ENCODE peak calls at places on chromosomes 11 and 22, in ten cellular contexts. One of them, this sample, is unnamed.

GRCh38 chr11:11306855-11307254 is 46.2 kb downstream of the CSNK2A3 start:
- DNase-seq in HEK293T: no peak
- DNase-seq in GM10248: no peak
- DNase-seq in activated naive CD4-positive, alpha-beta T cell treated with anti-CD3 and anti-CD28 coated beads, Interleukin-2, amount 50 U/mL, for 72 hours: no peak
- DNase-seq in GM12865: no peak
- DNase-seq in PC-9: no peak
- DNase-seq in kidney: no peak
- DNase-seq in memory B cell: no peak
- DNase-seq in effector memory CD8-positive, alpha-beta T cell: no peak
- DNase-seq in hippocampal formation: no peak
- DNase-seq in this sample: no peak

GRCh38 chr11:59818572-59818971 is 8.0 kb upstream of the MRPL16 start:
- DNase-seq in HEK293T: no peak
- DNase-seq in GM10248: no peak
- DNase-seq in activated naive CD4-positive, alpha-beta T cell treated with anti-CD3 and anti-CD28 coated beads, Interleukin-2, amount 50 U/mL, for 72 hours: no peak
- DNase-seq in GM12865: peak
- DNase-seq in PC-9: no peak
- DNase-seq in kidney: no peak
- DNase-seq in memory B cell: no peak
- DNase-seq in effector memory CD8-positive, alpha-beta T cell: no peak
- DNase-seq in hippocampal formation: no peak
- DNase-seq in this sample: no peak

GRCh38 chr11:10655931-10656576 is 37.5 kb downstream of the IRAG1 start:
- DNase-seq in HEK293T: no peak
- DNase-seq in GM10248: no peak
- DNase-seq in activated naive CD4-positive, alpha-beta T cell treated with anti-CD3 and anti-CD28 coated beads, Interleukin-2, amount 50 U/mL, for 72 hours: no peak
- DNase-seq in GM12865: no peak
- DNase-seq in PC-9: no peak
- DNase-seq in kidney: no peak
- DNase-seq in memory B cell: no peak
- DNase-seq in effector memory CD8-positive, alpha-beta T cell: no peak
- DNase-seq in hippocampal formation: no peak
- DNase-seq in this sample: no peak

GRCh38 chr11:66861774-66862558 is 5.1 kb downstream of the LRFN4 start:
- DNase-seq in HEK293T: no peak
- DNase-seq in GM10248: no peak
- DNase-seq in activated naive CD4-positive, alpha-beta T cell treated with anti-CD3 and anti-CD28 coated beads, Interleukin-2, amount 50 U/mL, for 72 hours: no peak
- DNase-seq in GM12865: no peak
- DNase-seq in PC-9: no peak
- DNase-seq in kidney: peak
- DNase-seq in memory B cell: no peak
- DNase-seq in effector memory CD8-positive, alpha-beta T cell: no peak
- DNase-seq in hippocampal formation: no peak
- DNase-seq in this sample: no peak

GRCh38 chr11:3824714-3825472 is 15.9 kb downstream of the RHOG start:
- DNase-seq in HEK293T: peak
- DNase-seq in GM10248: peak
- DNase-seq in activated naive CD4-positive, alpha-beta T cell treated with anti-CD3 and anti-CD28 coated beads, Interleukin-2, amount 50 U/mL, for 72 hours: peak
- DNase-seq in GM12865: peak
- DNase-seq in PC-9: peak
- DNase-seq in kidney: no peak
- DNase-seq in memory B cell: peak
- DNase-seq in effector memory CD8-positive, alpha-beta T cell: peak
- DNase-seq in hippocampal formation: peak
- DNase-seq in this sample: no peak

GRCh38 chr11:129192150-129192549 is at the start of gene ARHGAP32:
- DNase-seq in HEK293T: no peak
- DNase-seq in GM10248: no peak
- DNase-seq in activated naive CD4-positive, alpha-beta T cell treated with anti-CD3 and anti-CD28 coated beads, Interleukin-2, amount 50 U/mL, for 72 hours: no peak
- DNase-seq in GM12865: no peak
- DNase-seq in PC-9: peak
- DNase-seq in kidney: no peak
- DNase-seq in memory B cell: no peak
- DNase-seq in effector memory CD8-positive, alpha-beta T cell: no peak
- DNase-seq in hippocampal formation: no peak
- DNase-seq in this sample: no peak

GRCh38 chr11:102438311-102439062 is 14.1 kb downstream of the TMEM123 start:
- DNase-seq in HEK293T: no peak
- DNase-seq in GM10248: no peak
- DNase-seq in activated naive CD4-positive, alpha-beta T cell treated with anti-CD3 and anti-CD28 coated beads, Interleukin-2, amount 50 U/mL, for 72 hours: no peak
- DNase-seq in GM12865: no peak
- DNase-seq in PC-9: no peak
- DNase-seq in kidney: no peak
- DNase-seq in memory B cell: no peak
- DNase-seq in effector memory CD8-positive, alpha-beta T cell: no peak
- DNase-seq in hippocampal formation: no peak
- DNase-seq in this sample: no peak

GRCh38 chr22:21937041-21937820 is 15.4 kb downstream of the PPM1F start:
- DNase-seq in HEK293T: no peak
- DNase-seq in GM10248: no peak
- DNase-seq in activated naive CD4-positive, alpha-beta T cell treated with anti-CD3 and anti-CD28 coated beads, Interleukin-2, amount 50 U/mL, for 72 hours: no peak
- DNase-seq in GM12865: no peak
- DNase-seq in PC-9: peak
- DNase-seq in kidney: no peak
- DNase-seq in memory B cell: no peak
- DNase-seq in effector memory CD8-positive, alpha-beta T cell: no peak
- DNase-seq in hippocampal formation: peak
- DNase-seq in this sample: no peak

GRCh38 chr11:108069947-108070346 is 51.4 kb upstream of the ACAT1 start:
- DNase-seq in HEK293T: no peak
- DNase-seq in GM10248: peak
- DNase-seq in activated naive CD4-positive, alpha-beta T cell treated with anti-CD3 and anti-CD28 coated beads, Interleukin-2, amount 50 U/mL, for 72 hours: no peak
- DNase-seq in GM12865: peak
- DNase-seq in PC-9: no peak
- DNase-seq in kidney: no peak
- DNase-seq in memory B cell: no peak
- DNase-seq in effector memory CD8-positive, alpha-beta T cell: no peak
- DNase-seq in hippocampal formation: no peak
- DNase-seq in this sample: no peak

GRCh38 chr11:7667460-7667859 is 5.8 kb downstream of the CYB5R2 start:
- DNase-seq in HEK293T: no peak
- DNase-seq in GM10248: no peak
- DNase-seq in activated naive CD4-positive, alpha-beta T cell treated with anti-CD3 and anti-CD28 coated beads, Interleukin-2, amount 50 U/mL, for 72 hours: no peak
- DNase-seq in GM12865: no peak
- DNase-seq in PC-9: no peak
- DNase-seq in kidney: no peak
- DNase-seq in memory B cell: no peak
- DNase-seq in effector memory CD8-positive, alpha-beta T cell: no peak
- DNase-seq in hippocampal formation: peak
- DNase-seq in this sample: no peak

GRCh38 chr11:74818283-74818946 is 69.8 kb downstream of the RNF169 start:
- DNase-seq in HEK293T: no peak
- DNase-seq in GM10248: no peak
- DNase-seq in activated naive CD4-positive, alpha-beta T cell treated with anti-CD3 and anti-CD28 coated beads, Interleukin-2, amount 50 U/mL, for 72 hours: no peak
- DNase-seq in GM12865: no peak
- DNase-seq in PC-9: no peak
- DNase-seq in kidney: no peak
- DNase-seq in memory B cell: no peak
- DNase-seq in effector memory CD8-positive, alpha-beta T cell: no peak
- DNase-seq in hippocampal formation: no peak
- DNase-seq in this sample: no peak

GRCh38 chr11:61297741-61298140 is 2.6 kb upstream of the VWCE start:
- DNase-seq in HEK293T: no peak
- DNase-seq in GM10248: no peak
- DNase-seq in activated naive CD4-positive, alpha-beta T cell treated with anti-CD3 and anti-CD28 coated beads, Interleukin-2, amount 50 U/mL, for 72 hours: no peak
- DNase-seq in GM12865: peak
- DNase-seq in PC-9: peak
- DNase-seq in kidney: peak
- DNase-seq in memory B cell: no peak
- DNase-seq in effector memory CD8-positive, alpha-beta T cell: no peak
- DNase-seq in hippocampal formation: no peak
- DNase-seq in this sample: no peak

GRCh38 chr11:113553235-113553634 is 78.0 kb upstream of the DRD2 start:
- DNase-seq in HEK293T: no peak
- DNase-seq in GM10248: no peak
- DNase-seq in activated naive CD4-positive, alpha-beta T cell treated with anti-CD3 and anti-CD28 coated beads, Interleukin-2, amount 50 U/mL, for 72 hours: no peak
- DNase-seq in GM12865: no peak
- DNase-seq in PC-9: no peak
- DNase-seq in kidney: no peak
- DNase-seq in memory B cell: no peak
- DNase-seq in effector memory CD8-positive, alpha-beta T cell: no peak
- DNase-seq in hippocampal formation: no peak
- DNase-seq in this sample: no peak

GRCh38 chr22:48240165-48240934 is 1477.9 kb downstream of the TBC1D22A start:
- DNase-seq in HEK293T: no peak
- DNase-seq in GM10248: no peak
- DNase-seq in activated naive CD4-positive, alpha-beta T cell treated with anti-CD3 and anti-CD28 coated beads, Interleukin-2, amount 50 U/mL, for 72 hours: no peak
- DNase-seq in GM12865: no peak
- DNase-seq in PC-9: no peak
- DNase-seq in kidney: no peak
- DNase-seq in memory B cell: no peak
- DNase-seq in effector memory CD8-positive, alpha-beta T cell: no peak
- DNase-seq in hippocampal formation: no peak
- DNase-seq in this sample: peak

GRCh38 chr22:49944399-49944891 is 16.1 kb upstream of the PIM3 start:
- DNase-seq in HEK293T: no peak
- DNase-seq in GM10248: no peak
- DNase-seq in activated naive CD4-positive, alpha-beta T cell treated with anti-CD3 and anti-CD28 coated beads, Interleukin-2, amount 50 U/mL, for 72 hours: no peak
- DNase-seq in GM12865: no peak
- DNase-seq in PC-9: no peak
- DNase-seq in kidney: no peak
- DNase-seq in memory B cell: no peak
- DNase-seq in effector memory CD8-positive, alpha-beta T cell: no peak
- DNase-seq in hippocampal formation: no peak
- DNase-seq in this sample: no peak

GRCh38 chr11:101706541-101706940 is 122.7 kb upstream of the TRPC6 start:
- DNase-seq in HEK293T: no peak
- DNase-seq in GM10248: no peak
- DNase-seq in activated naive CD4-positive, alpha-beta T cell treated with anti-CD3 and anti-CD28 coated beads, Interleukin-2, amount 50 U/mL, for 72 hours: no peak
- DNase-seq in GM12865: no peak
- DNase-seq in PC-9: no peak
- DNase-seq in kidney: no peak
- DNase-seq in memory B cell: no peak
- DNase-seq in effector memory CD8-positive, alpha-beta T cell: no peak
- DNase-seq in hippocampal formation: no peak
- DNase-seq in this sample: no peak

GRCh38 chr11:75265851-75266531 is 25.4 kb downstream of the TPBGL start:
- DNase-seq in HEK293T: no peak
- DNase-seq in GM10248: no peak
- DNase-seq in activated naive CD4-positive, alpha-beta T cell treated with anti-CD3 and anti-CD28 coated beads, Interleukin-2, amount 50 U/mL, for 72 hours: no peak
- DNase-seq in GM12865: no peak
- DNase-seq in PC-9: no peak
- DNase-seq in kidney: peak
- DNase-seq in memory B cell: no peak
- DNase-seq in effector memory CD8-positive, alpha-beta T cell: no peak
- DNase-seq in hippocampal formation: no peak
- DNase-seq in this sample: no peak

GRCh38 chr22:35888181-35888870 is 140.3 kb downstream of the RBFOX2 start:
- DNase-seq in HEK293T: no peak
- DNase-seq in GM10248: no peak
- DNase-seq in activated naive CD4-positive, alpha-beta T cell treated with anti-CD3 and anti-CD28 coated beads, Interleukin-2, amount 50 U/mL, for 72 hours: no peak
- DNase-seq in GM12865: no peak
- DNase-seq in PC-9: no peak
- DNase-seq in kidney: no peak
- DNase-seq in memory B cell: no peak
- DNase-seq in effector memory CD8-positive, alpha-beta T cell: no peak
- DNase-seq in hippocampal formation: no peak
- DNase-seq in this sample: no peak

GRCh38 chr11:81963018-81963417 is 770.6 kb downstream of the FAM181B start:
- DNase-seq in HEK293T: no peak
- DNase-seq in GM10248: peak
- DNase-seq in activated naive CD4-positive, alpha-beta T cell treated with anti-CD3 and anti-CD28 coated beads, Interleukin-2, amount 50 U/mL, for 72 hours: no peak
- DNase-seq in GM12865: no peak
- DNase-seq in PC-9: no peak
- DNase-seq in kidney: no peak
- DNase-seq in memory B cell: no peak
- DNase-seq in effector memory CD8-positive, alpha-beta T cell: no peak
- DNase-seq in hippocampal formation: no peak
- DNase-seq in this sample: no peak

This sample was measured in type B pancreatic cell.